ENCODE peak calls at places on chromosomes 5 and 9, in ten cellular contexts. P is stimulated activated CD4-positive, alpha-beta T cell treated with anti-CD3 and anti-CD28 coated beads, Interleukin-12 subunit alpha, Interleukin-12 subunit beta, amount 100 ng/mL, for 4 hours; Y is OCI-LY7; T is RKO; A is AG09319; X is smooth muscle cell of the brain vasculature; L is choroid plexus epithelial cell; W is neuronal stem cell; J is progenitor cell of endocrine pancreas; D is RPMI7951. E is an unnamed sample.

GRCh38 chr5:36398137-36398536 is 96.4 kb upstream of the RANBP3L start:
- DNase-seq in P (no peak), Y (peak; percentile 58), T (peak; percentile 43), A (peak; percentile 23), X (no peak), L (peak; percentile 79), W (peak; percentile 40), J (no peak), D (peak; percentile 67), E (no peak)

GRCh38 chr5:66561366-66561990 is 34.7 kb upstream of the MAST4 start:
- DNase-seq in P (no peak), Y (no peak), T (no peak), A (no peak), X (no peak), L (no peak), W (no peak), J (no peak), D (no peak), E (no peak)

GRCh38 chr5:1208743-1209551 is 7.6 kb downstream of the SLC6A19 start:
- DNase-seq in P (no peak), Y (no peak), T (peak; percentile 18), A (no peak), X (no peak), L (peak; percentile 28), W (peak; percentile 33), J (no peak), D (peak; percentile 25), E (no peak)

GRCh38 chr5:77743181-77743580 is 33.0 kb downstream of the TBCA start:
- DNase-seq in P (no peak), Y (no peak), T (no peak), A (no peak), X (no peak), L (peak; percentile 19), W (no peak), J (no peak), D (peak; percentile 3), E (no peak)

GRCh38 chr5:131147258-131147657 is 17.8 kb downstream of the HINT1 start:
- DNase-seq in P (no peak), Y (no peak), T (no peak), A (no peak), X (no peak), L (no peak), W (no peak), J (no peak), D (no peak), E (no peak)

GRCh38 chr9:103545260-103545659 is 548.8 kb upstream of the SMC2 start:
- DNase-seq in P (no peak), Y (no peak), T (no peak), A (no peak), X (no peak), L (no peak), W (no peak), J (no peak), D (no peak), E (no peak)

GRCh38 chr9:104969116-104969515 is 41.2 kb upstream of the ABCA1 start:
- DNase-seq in P (no peak), Y (no peak), T (no peak), A (no peak), X (no peak), L (no peak), W (no peak), J (no peak), D (no peak), E (no peak)

GRCh38 chr5:142097681-142098080 is 10.9 kb upstream of the NDFIP1 start:
- DNase-seq in P (no peak), Y (no peak), T (no peak), A (no peak), X (no peak), L (no peak), W (no peak), J (no peak), D (peak; percentile 57), E (no peak)

GRCh38 chr5:116944171-116944570 is 369.5 kb upstream of the SEMA6A start:
- DNase-seq in P (no peak), Y (no peak), T (no peak), A (no peak), X (no peak), L (peak; percentile 42), W (no peak), J (no peak), D (no peak), E (no peak)

GRCh38 chr5:176545737-176546509 is 3.2 kb upstream of the CDHR2 start:
- DNase-seq in P (no peak), Y (no peak), T (no peak), A (no peak), X (no peak), L (no peak), W (no peak), J (no peak), D (no peak), E (no peak)

GRCh38 chr9:120412425-120412951 is 167.5 kb downstream of the CDK5RAP2 start:
- DNase-seq in P (no peak), Y (no peak), T (no peak), A (peak; percentile 75), X (no peak), L (peak; percentile 58), W (no peak), J (no peak), D (no peak), E (no peak)

GRCh38 chr9:90881648-90882047 is 80.0 kb downstream of the SYK start:
- DNase-seq in P (no peak), Y (peak; percentile 98), T (no peak), A (no peak), X (no peak), L (peak; percentile 12), W (no peak), J (no peak), D (no peak), E (no peak)

GRCh38 chr9:125633116-125633743 is 73.8 kb downstream of the MAPKAP1 start:
- DNase-seq in P (no peak), Y (no peak), T (no peak), A (no peak), X (no peak), L (no peak), W (no peak), J (no peak), D (no peak), E (no peak)

GRCh38 chr9:126793686-126794417 is 11.0 kb upstream of the ZBTB43 start:
- DNase-seq in P (no peak), Y (no peak), T (no peak), A (no peak), X (no peak), L (no peak), W (no peak), J (no peak), D (no peak), E (no peak)

GRCh38 chr5:147509041-147509709 is 693 bp downstream of the DPYSL3 start:
- DNase-seq in P (no peak), Y (no peak), T (no peak), A (no peak), X (no peak), L (peak; percentile 18), W (peak; percentile 29), J (peak; percentile 9), D (peak; percentile 40), E (no peak)

GRCh38 chr5:37615184-37615583 is 224.7 kb downstream of the GDNF start:
- DNase-seq in P (no peak), Y (no peak), T (peak; percentile 17), A (peak; percentile 48), X (peak; percentile 35), L (peak; percentile 78), W (no peak), J (no peak), D (peak; percentile 87), E (no peak)

GRCh38 chr5:18394154-18394804 is 760.0 kb downstream of the TAF11L14 start:
- DNase-seq in P (peak; percentile 26), Y (peak; percentile 31), T (peak; percentile 85), A (no peak), X (no peak), L (peak; percentile 61), W (peak; percentile 85), J (peak; percentile 74), D (peak; percentile 43), E (peak; percentile 57)

GRCh38 chr5:120684749-120685415 is 220.8 kb downstream of the PRR16 start:
- DNase-seq in P (no peak), Y (peak; percentile 2), T (peak; percentile 27), A (no peak), X (no peak), L (peak; percentile 47), W (no peak), J (no peak), D (no peak), E (no peak)

GRCh38 chr9:13143281-13143680 is 136.2 kb downstream of the MPDZ start:
- DNase-seq in P (no peak), Y (no peak), T (no peak), A (no peak), X (no peak), L (no peak), W (peak; percentile 12), J (no peak), D (no peak), E (no peak)

GRCh38 chr5:78792342-78793055 is 143.9 kb upstream of the LHFPL2 start:
- DNase-seq in P (no peak), Y (peak; percentile 45), T (no peak), A (no peak), X (no peak), L (no peak), W (no peak), J (no peak), D (no peak), E (no peak)

GRCh38 chr5:2269656-2270055 is 386.9 kb upstream of the IRX4 start:
- DNase-seq in P (no peak), Y (no peak), T (no peak), A (no peak), X (no peak), L (no peak), W (no peak), J (no peak), D (no peak), E (no peak)

GRCh38 chr9:124551472-124552339 is 44.5 kb upstream of the NR5A1 start:
- DNase-seq in P (no peak), Y (peak; percentile 33), T (peak; percentile 58), A (no peak), X (no peak), L (peak; percentile 84), W (peak; percentile 35), J (peak; percentile 32), D (peak; percentile 59), E (peak; percentile 50)

GRCh38 chr9:131677445-131678180 is 62.3 kb downstream of the RAPGEF1 start:
- DNase-seq in P (no peak), Y (peak; percentile 92), T (no peak), A (peak; percentile 44), X (peak; percentile 36), L (peak; percentile 77), W (no peak), J (no peak), D (peak; percentile 72), E (no peak)

GRCh38 chr9:550267-550790 is 291.2 kb upstream of the DMRT1 start:
- DNase-seq in P (no peak), Y (no peak), T (no peak), A (no peak), X (no peak), L (no peak), W (no peak), J (no peak), D (no peak), E (no peak)

GRCh38 chr9:121645003-121645402 is 6.4 kb upstream of the DAB2IP start:
- DNase-seq in P (no peak), Y (peak; percentile 20), T (no peak), A (no peak), X (no peak), L (no peak), W (no peak), J (no peak), D (no peak), E (no peak)

GRCh38 chr9:132638240-132638639 is 31.5 kb downstream of the DDX31 start:
- DNase-seq in P (no peak), Y (no peak), T (no peak), A (peak; percentile 10), X (no peak), L (peak; percentile 18), W (no peak), J (no peak), D (peak; percentile 26), E (no peak)

GRCh38 chr5:31064215-31064614 is 129.3 kb upstream of the CDH6 start:
- DNase-seq in P (no peak), Y (no peak), T (no peak), A (no peak), X (no peak), L (no peak), W (no peak), J (no peak), D (no peak), E (no peak)

GRCh38 chr5:91301459-91301858 is 81.7 kb downstream of the ARRDC3 start:
- DNase-seq in P (no peak), Y (no peak), T (peak; percentile 34), A (no peak), X (no peak), L (peak; percentile 78), W (no peak), J (no peak), D (no peak), E (no peak)